ENCODE peak calls at places on chromosomes 2 and 18, in five cellular contexts. T is thoracic aorta; P is fibroblast of lung; Y is sigmoid colon; Q is CD8-positive, alpha-beta T cell. H is an unnamed sample. For H3K9me3, the result is how much of the 10 kb centered on the place peaks cover.

GRCh38 chr2:24824966-24825882 is 32.0 kb downstream of the CENPO start:
- DNase-seq in Q (peak), P (no peak), Y (peak), T (no peak), H (no peak)

GRCh38 chr2:237705225-237705524 is 77.8 kb downstream of the LRRFIP1 start:
- DNase-seq in Y (no peak), T (no peak), Q (no peak), P (no peak), H (no peak)

GRCh38 chr18:58615150-58616132 is 13.4 kb downstream of the ALPK2 start:
- DNase-seq in P (no peak), Q (peak), Y (no peak), T (no peak), H (no peak)

GRCh38 chr2:235639885-235640284 is 146.0 kb downstream of the AGAP1 start:
- DNase-seq in T (no peak), Y (no peak), P (no peak), Q (no peak), H (no peak)

GRCh38 chr2:25249785-25250184 is 81.4 kb upstream of the POMC start:
- DNase-seq in T (no peak), Y (no peak), P (no peak), Q (no peak), H (no peak)

GRCh38 chr2:108925735-108926134 is 63.3 kb downstream of the EDAR start:
- DNase-seq in Y (peak), P (no peak), Q (no peak), T (no peak), H (no peak)

GRCh38 chr2:45614330-45614729 is 3.3 kb upstream of the SRBD1 start:
- DNase-seq in P (no peak), Y (no peak), T (no peak), Q (no peak), H (no peak)

GRCh38 chr18:72181241-72181764 is 362.8 kb downstream of the CBLN2 start:
- DNase-seq in Y (no peak), T (no peak), P (no peak), Q (no peak), H (no peak)

GRCh38 chr2:104871566-104872033 is 17.7 kb downstream of the POU3F3 start:
- DNase-seq in P (no peak), T (no peak), Q (no peak), Y (no peak), H (no peak)

GRCh38 chr18:10049721-10050120 is 135.9 kb downstream of the VAPA start:
- DNase-seq in P (peak), T (no peak), Y (no peak), Q (no peak), H (no peak)

GRCh38 chr2:130805613-130806012 is 31.1 kb upstream of the ARHGEF4 start:
- DNase-seq in P (no peak), T (no peak), Q (no peak), Y (no peak), H (no peak)

GRCh38 chr18:11849845-11850747 is 1.1 kb upstream of the CHMP1B start:
- DNase-seq in T (no peak), Q (peak), P (peak), Y (peak), H (peak)

GRCh38 chr2:102289129-102289528 is 22.2 kb upstream of the IL1RL1 start:
- DNase-seq in P (no peak), Q (no peak), Y (no peak), T (no peak), H (no peak)

GRCh38 chr2:208134928-208135586 is 5.4 kb upstream of the CRYGC start:
- DNase-seq in P (no peak), T (no peak), Q (no peak), Y (no peak), H (no peak)

GRCh38 chr2:31429759-31430438 is 15.4 kb upstream of the XDH start:
- DNase-seq in Q (peak), T (no peak), P (no peak), Y (no peak), H (no peak)

GRCh38 chr2:143434445-143434844 is 305.2 kb downstream of the ARHGAP15 start:
- DNase-seq in P (no peak), T (no peak), Q (no peak), Y (no peak), H (no peak)

GRCh38 chr2:126446106-126446695 is 209.8 kb upstream of the GYPC start:
- DNase-seq in Y (no peak), T (no peak), P (no peak), Q (no peak), H (no peak)
- H3K4me3 ChIP-seq in Y (no peak), T (no peak), P (no peak), Q (no peak), H (no peak)

GRCh38 chr2:165852394-165852793 is 58.3 kb upstream of the GALNT3 start:
- DNase-seq in Q (no peak), P (no peak), T (no peak), Y (no peak), H (no peak)
- H3K9me3 ChIP-seq in Q (under half), P (under half), T (under half), Y (under half), H (under half)

DNA sequence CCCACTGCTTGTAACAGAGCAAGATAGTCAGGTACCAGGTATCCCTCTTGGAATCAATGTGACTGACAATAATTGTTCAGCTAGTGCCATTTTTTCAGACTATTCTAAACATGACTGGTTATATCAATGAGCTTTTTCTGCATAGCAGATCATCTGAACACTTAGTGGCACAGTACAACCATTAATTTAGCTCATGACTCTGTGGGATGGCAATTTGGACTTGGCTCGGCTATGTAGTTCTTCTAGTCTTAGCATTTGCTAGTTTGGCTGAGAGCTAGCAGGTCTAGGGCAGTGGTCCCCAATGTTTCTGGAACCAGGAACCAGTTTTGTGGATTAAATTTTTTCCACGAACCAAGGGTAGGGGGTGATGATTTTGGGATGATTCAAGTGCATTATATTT is 1421.4 kb upstream of the NXPH2 start:
- DNase-seq in P (no peak), Y (no peak), T (no peak), Q (no peak), H (no peak)
- H3K27ac ChIP-seq in P (no peak), Y (no peak), T (no peak), Q (no peak), H (no peak)

GRCh38 chr2:72915076-72915906 is 2.0 kb upstream of the EMX1 start:
- DNase-seq in P (no peak), Q (no peak), Y (peak), T (no peak), H (no peak)

GRCh38 chr2:72917875-72918660 is 749 bp downstream of the EMX1 start:
- DNase-seq in T (no peak), Q (no peak), P (no peak), Y (peak), H (no peak)

GRCh38 chr2:72915907-72916742 is 1.2 kb upstream of the EMX1 start:
- DNase-seq in T (no peak), Y (peak), Q (peak), P (peak), H (no peak)

GRCh38 chr2:72916743-72917137 is 579 bp upstream of the EMX1 start:
- DNase-seq in T (no peak), Y (peak), P (no peak), Q (no peak), H (no peak)

GRCh38 chr2:72917138-72917874 is at the start of gene EMX1:
- DNase-seq in Y (no peak), P (no peak), Q (peak), T (no peak), H (no peak)
- H3K4me3 ChIP-seq in Y (peak), P (no peak), Q (peak), T (peak), H (peak)

GRCh38 chr18:46915800-46916550 is 1.3 kb downstream of the PIAS2 start:
- DNase-seq in T (no peak), Y (no peak), P (no peak), Q (no peak), H (no peak)

GRCh38 chr18:46916551-46917107 is 678 bp downstream of the PIAS2 start:
- DNase-seq in T (no peak), P (peak), Y (no peak), Q (peak), H (no peak)

DNA sequence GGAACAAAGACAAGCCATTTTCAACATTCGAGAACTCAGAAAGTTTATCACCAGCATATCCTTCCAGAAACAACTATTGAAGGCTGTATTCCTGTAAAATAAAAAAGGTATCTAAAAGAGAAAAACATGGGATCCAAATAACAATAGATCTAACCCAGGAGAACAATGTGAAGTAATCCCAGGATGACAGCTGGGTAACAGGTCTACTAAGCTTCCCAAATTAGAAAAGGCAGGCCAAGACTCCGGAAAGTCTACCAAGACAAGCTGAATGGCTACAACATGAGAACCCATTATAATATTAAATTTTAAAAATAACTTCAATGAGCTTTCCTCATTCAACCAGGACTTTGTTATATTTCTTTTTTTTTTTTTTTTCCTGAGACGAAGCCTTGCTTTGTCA is 6.5 kb downstream of the PIAS2 start:
- DNase-seq in P (no peak), Y (no peak), Q (no peak), T (no peak), H (no peak)
- H3K9me3 ChIP-seq in P (under half), Y (under half), Q (under half), T (under half), H (under half)

DNA sequence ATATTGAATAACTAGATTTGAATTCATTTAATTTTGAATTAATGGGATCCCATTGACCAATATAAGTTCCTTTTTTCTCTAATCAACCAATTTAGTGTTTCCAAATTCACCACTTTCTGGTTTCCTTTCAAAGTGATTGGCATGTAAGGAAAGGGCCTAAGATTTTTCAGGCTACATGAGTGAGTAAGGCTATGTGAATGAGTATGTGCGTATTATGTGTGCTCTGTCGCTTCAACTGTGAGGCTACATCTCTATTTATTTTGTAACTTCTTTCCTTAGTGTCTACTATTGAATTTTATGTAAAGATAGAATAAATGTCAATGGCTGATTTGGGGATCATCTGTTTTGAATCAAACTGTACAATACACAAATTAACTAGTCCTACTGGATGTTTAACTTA is 110.7 kb downstream of the ABCA12 start:
- DNase-seq in T (no peak), Q (no peak), Y (no peak), P (no peak), H (no peak)
- H3K27ac ChIP-seq in T (no peak), Q (no peak), Y (no peak), P (no peak), H (no peak)